ENCODE peak calls at places on chromosome 15, in ten cellular contexts. F is KBM-7; H is A549; X is EL; J is non-pigmented ciliary epithelial cell; E is activated naive CD8-positive, alpha-beta T cell treated with anti-CD3 and anti-CD28 coated beads, Interleukin-2, amount 50 U/mL, for 24 hours; Z is H9; A is fibroblast of lung; S is NCI-H69; M is NCI-H2081. K is an unnamed sample.

GRCh38 chr15:81091889-81092558 is 42.0 kb upstream of the CFAP161 start:
- DNase-seq in F (peak), H (no peak), X (peak), J (peak), E (no peak), Z (no peak), A (peak), S (peak), M (no peak), K (peak)

GRCh38 chr15:90876046-90876445 is 7.7 kb downstream of the FURIN start:
- DNase-seq in F (no peak), H (no peak), X (no peak), J (no peak), E (no peak), Z (no peak), A (no peak), S (no peak), M (no peak), K (no peak)

GRCh38 chr15:92907880-92908279 is 7.8 kb downstream of the CHD2 start:
- DNase-seq in F (peak), H (no peak), X (peak), J (peak), E (no peak), Z (no peak), A (peak), S (peak), M (peak), K (peak)

GRCh38 chr15:91032919-91033803 is 10.8 kb upstream of the VPS33B start:
- DNase-seq in F (peak), H (no peak), X (peak), J (no peak), E (peak), Z (peak), A (no peak), S (peak), M (peak), K (peak)

GRCh38 chr15:84606653-84607120 is 5.9 kb downstream of the ZSCAN2 start:
- DNase-seq in F (no peak), H (no peak), X (no peak), J (no peak), E (no peak), Z (no peak), A (no peak), S (no peak), M (no peak), K (peak)

GRCh38 chr15:48954538-48954937 is 9.2 kb downstream of the SHC4 start:
- DNase-seq in F (no peak), H (no peak), X (peak), J (no peak), E (no peak), Z (peak), A (peak), S (no peak), M (no peak), K (no peak)

GRCh38 chr15:50124557-50125080 is 5.6 kb upstream of the ATP8B4 start:
- DNase-seq in F (no peak), H (no peak), X (no peak), J (no peak), E (no peak), Z (no peak), A (no peak), S (no peak), M (no peak), K (no peak)

GRCh38 chr15:78811825-78812183 is 540 bp upstream of the ADAMTS7 start:
- DNase-seq in F (no peak), H (no peak), X (no peak), J (no peak), E (no peak), Z (no peak), A (no peak), S (no peak), M (no peak), K (peak)

GRCh38 chr15:78093242-78094020 is 1.1 kb downstream of the SH2D7 start:
- DNase-seq in F (no peak), H (no peak), X (peak), J (peak), E (no peak), Z (no peak), A (peak), S (no peak), M (no peak), K (no peak)

GRCh38 chr15:47987908-47988532 is 132.8 kb upstream of the SLC24A5 start:
- DNase-seq in F (peak), H (peak), X (peak), J (peak), E (peak), Z (no peak), A (peak), S (peak), M (peak), K (peak)

GRCh38 chr15:47586653-47587224 is 130.6 kb upstream of the SEMA6D start:
- DNase-seq in F (no peak), H (no peak), X (no peak), J (no peak), E (no peak), Z (no peak), A (no peak), S (peak), M (peak), K (peak)

GRCh38 chr15:60392986-60393811 is 4.6 kb downstream of the ANXA2 start:
- DNase-seq in F (peak), H (peak), X (peak), J (peak), E (no peak), Z (no peak), A (peak), S (peak), M (peak), K (no peak)

GRCh38 chr15:39919740-39920509 is at the start of gene GPR176:
- DNase-seq in F (peak), H (peak), X (peak), J (no peak), E (peak), Z (peak), A (peak), S (peak), M (no peak), K (peak)

GRCh38 chr15:75201609-75202250 is at the start of gene C15orf39:
- DNase-seq in F (peak), H (peak), X (peak), J (no peak), E (peak), Z (peak), A (peak), S (peak), M (peak), K (peak)

GRCh38 chr15:45660231-45660979 is 25.6 kb downstream of the SQOR start:
- DNase-seq in F (no peak), H (no peak), X (peak), J (no peak), E (no peak), Z (no peak), A (peak), S (no peak), M (no peak), K (no peak)

GRCh38 chr15:83365370-83365938 is 81.0 kb upstream of the BNC1 start:
- DNase-seq in F (peak), H (peak), X (peak), J (no peak), E (peak), Z (peak), A (peak), S (peak), M (no peak), K (no peak)

GRCh38 chr15:31483924-31484368 is 157.3 kb downstream of the KLF13 start:
- DNase-seq in F (no peak), H (no peak), X (no peak), J (no peak), E (no peak), Z (peak), A (no peak), S (no peak), M (no peak), K (no peak)

GRCh38 chr15:68808770-68809169 is 11.9 kb downstream of the ANP32A start:
- DNase-seq in F (no peak), H (no peak), X (no peak), J (no peak), E (no peak), Z (no peak), A (no peak), S (no peak), M (no peak), K (no peak)

GRCh38 chr15:32866486-32867312 is 148.9 kb downstream of the GREM1 start:
- DNase-seq in F (no peak), H (peak), X (no peak), J (no peak), E (no peak), Z (no peak), A (no peak), S (peak), M (no peak), K (no peak)

GRCh38 chr15:90895571-90896117 is 7.5 kb upstream of the MAN2A2 start:
- DNase-seq in F (peak), H (no peak), X (no peak), J (no peak), E (no peak), Z (no peak), A (no peak), S (peak), M (peak), K (no peak)

GRCh38 chr15:31280831-31281216 is 45.8 kb upstream of the KLF13 start:
- DNase-seq in F (no peak), H (no peak), X (no peak), J (no peak), E (peak), Z (no peak), A (no peak), S (no peak), M (no peak), K (no peak)

GRCh38 chr15:75542386-75542797 is 36.7 kb downstream of the PTPN9 start:
- DNase-seq in F (peak), H (no peak), X (no peak), J (no peak), E (no peak), Z (no peak), A (no peak), S (no peak), M (no peak), K (no peak)

GRCh38 chr15:41949400-41950126 is 22.8 kb downstream of the EHD4 start:
- DNase-seq in F (no peak), H (no peak), X (no peak), J (no peak), E (no peak), Z (no peak), A (no peak), S (no peak), M (no peak), K (no peak)

GRCh38 chr15:73897441-73898261 is 24.3 kb downstream of the TBC1D21 start:
- DNase-seq in F (peak), H (peak), X (peak), J (peak), E (peak), Z (peak), A (peak), S (peak), M (peak), K (no peak)

GRCh38 chr15:66593219-66593780 is 27.5 kb upstream of the LCTL start:
- DNase-seq in F (no peak), H (no peak), X (no peak), J (no peak), E (no peak), Z (no peak), A (no peak), S (no peak), M (no peak), K (no peak)

GRCh38 chr15:52790941-52791751 is 1.0 kb upstream of the ONECUT1 start:
- DNase-seq in F (no peak), H (no peak), X (peak), J (no peak), E (no peak), Z (peak), A (no peak), S (peak), M (no peak), K (peak)

GRCh38 chr15:34365836-34366235 is 1.2 kb downstream of the LPCAT4 start:
- DNase-seq in F (no peak), H (no peak), X (no peak), J (no peak), E (no peak), Z (no peak), A (no peak), S (no peak), M (no peak), K (no peak)

GRCh38 chr15:52086001-52086786 is 26.4 kb downstream of the BCL2L10 start:
- DNase-seq in F (no peak), H (no peak), X (no peak), J (no peak), E (no peak), Z (no peak), A (no peak), S (no peak), M (no peak), K (no peak)

GRCh38 chr15:85463273-85463937 is 83.0 kb downstream of the AKAP13 start:
- DNase-seq in F (no peak), H (no peak), X (no peak), J (no peak), E (no peak), Z (no peak), A (no peak), S (peak), M (no peak), K (no peak)

GRCh38 chr15:73923488-73924164 is 2.6 kb upstream of the LOXL1 start:
- DNase-seq in F (peak), H (no peak), X (no peak), J (no peak), E (no peak), Z (no peak), A (no peak), S (no peak), M (no peak), K (no peak)

GRCh38 chr15:52503788-52504496 is 24.7 kb downstream of the MYO5A start:
- DNase-seq in F (no peak), H (no peak), X (peak), J (no peak), E (no peak), Z (no peak), A (no peak), S (no peak), M (no peak), K (no peak)

GRCh38 chr15:70200511-70200991 is 102.8 kb upstream of the TLE3 start:
- DNase-seq in F (peak), H (no peak), X (no peak), J (no peak), E (no peak), Z (no peak), A (peak), S (peak), M (peak), K (peak)

GRCh38 chr15:72982750-72983149 is 69.5 kb upstream of the NEO1 start:
- DNase-seq in F (no peak), H (no peak), X (no peak), J (no peak), E (no peak), Z (no peak), A (no peak), S (no peak), M (no peak), K (no peak)

GRCh38 chr15:74804935-74805334 is 7.7 kb upstream of the LMAN1L start:
- DNase-seq in F (no peak), H (no peak), X (no peak), J (no peak), E (no peak), Z (no peak), A (no peak), S (no peak), M (no peak), K (no peak)

GRCh38 chr15:65361708-65362459 is 15.9 kb downstream of the IGDCC3 start:
- DNase-seq in F (no peak), H (no peak), X (no peak), J (no peak), E (no peak), Z (no peak), A (no peak), S (no peak), M (no peak), K (no peak)